ENCODE peak calls at places on chromosomes 7 and 10, in six cellular contexts. One of them, this sample, is unnamed.

GRCh38 chr10:71600856-71601255 is 118.7 kb downstream of the C10orf105 start:
- DNase-seq in WTC11: no peak
- DNase-seq in nephron progenitor cell: no peak
- DNase-seq in NB4: no peak
- DNase-seq in HFFc6: peak; percentile 68
- DNase-seq in IMR-90: peak; percentile 55
- DNase-seq in this sample: peak; percentile 38

GRCh38 chr10:79200346-79200745 is 131.6 kb downstream of the ZMIZ1 start:
- DNase-seq in WTC11: no peak
- DNase-seq in nephron progenitor cell: no peak
- DNase-seq in NB4: no peak
- DNase-seq in HFFc6: no peak
- DNase-seq in IMR-90: no peak
- DNase-seq in this sample: no peak

GRCh38 chr7:159093351-159093971 is 51.2 kb downstream of the VIPR2 start:
- DNase-seq in WTC11: no peak
- DNase-seq in nephron progenitor cell: no peak
- DNase-seq in NB4: no peak
- DNase-seq in HFFc6: no peak
- DNase-seq in IMR-90: no peak
- DNase-seq in this sample: no peak

GRCh38 chr10:98340261-98340675 is 72.3 kb upstream of the LOXL4 start:
- DNase-seq in WTC11: no peak
- DNase-seq in nephron progenitor cell: no peak
- DNase-seq in NB4: no peak
- DNase-seq in HFFc6: no peak
- DNase-seq in IMR-90: peak; percentile 49
- DNase-seq in this sample: peak; percentile 33

GRCh38 chr7:91089382-91089963 is 174.8 kb upstream of the FZD1 start:
- DNase-seq in WTC11: no peak
- DNase-seq in nephron progenitor cell: no peak
- DNase-seq in NB4: peak; percentile 58
- DNase-seq in HFFc6: no peak
- DNase-seq in IMR-90: peak; percentile 48
- DNase-seq in this sample: peak; percentile 49

GRCh38 chr10:31620236-31621151 is 301.5 kb downstream of the ZEB1 start:
- DNase-seq in WTC11: peak; percentile 80
- DNase-seq in nephron progenitor cell: peak; percentile 18
- DNase-seq in NB4: no peak
- DNase-seq in HFFc6: peak; percentile 51
- DNase-seq in IMR-90: peak; percentile 78
- DNase-seq in this sample: no peak

GRCh38 chr10:10687751-10688150 is 329.9 kb upstream of the CELF2 start:
- DNase-seq in WTC11: no peak
- DNase-seq in nephron progenitor cell: no peak
- DNase-seq in NB4: no peak
- DNase-seq in HFFc6: no peak
- DNase-seq in IMR-90: no peak
- DNase-seq in this sample: no peak

GRCh38 chr7:88915615-88916014 is 120.1 kb upstream of the TEX47 start:
- DNase-seq in WTC11: no peak
- DNase-seq in nephron progenitor cell: no peak
- DNase-seq in NB4: no peak
- DNase-seq in HFFc6: no peak
- DNase-seq in IMR-90: no peak
- DNase-seq in this sample: no peak

GRCh38 chr7:127666602-127667001 is 14.6 kb downstream of the SND1 start:
- DNase-seq in WTC11: no peak
- DNase-seq in nephron progenitor cell: no peak
- DNase-seq in NB4: no peak
- DNase-seq in HFFc6: no peak
- DNase-seq in IMR-90: no peak
- DNase-seq in this sample: no peak

GRCh38 chr10:21234761-21235160 is 290.7 kb downstream of the SKIDA1 start:
- DNase-seq in WTC11: no peak
- DNase-seq in nephron progenitor cell: no peak
- DNase-seq in NB4: no peak
- DNase-seq in HFFc6: no peak
- DNase-seq in IMR-90: no peak
- DNase-seq in this sample: no peak

GRCh38 chr7:94190599-94191061 is 186.5 kb upstream of the BET1 start:
- DNase-seq in WTC11: no peak
- DNase-seq in nephron progenitor cell: no peak
- DNase-seq in NB4: no peak
- DNase-seq in HFFc6: peak; percentile 94
- DNase-seq in IMR-90: peak; percentile 98
- DNase-seq in this sample: peak; percentile 77

GRCh38 chr7:47454961-47455871 is 126.7 kb downstream of the TNS3 start:
- DNase-seq in WTC11: no peak
- DNase-seq in nephron progenitor cell: no peak
- DNase-seq in NB4: no peak
- DNase-seq in HFFc6: no peak
- DNase-seq in IMR-90: no peak
- DNase-seq in this sample: no peak

GRCh38 chr7:23022258-23022745 is 8.4 kb upstream of the HYCC1 start:
- DNase-seq in WTC11: no peak
- DNase-seq in nephron progenitor cell: no peak
- DNase-seq in NB4: no peak
- DNase-seq in HFFc6: peak; percentile 93
- DNase-seq in IMR-90: peak; percentile 95
- DNase-seq in this sample: peak; percentile 83

DNA sequence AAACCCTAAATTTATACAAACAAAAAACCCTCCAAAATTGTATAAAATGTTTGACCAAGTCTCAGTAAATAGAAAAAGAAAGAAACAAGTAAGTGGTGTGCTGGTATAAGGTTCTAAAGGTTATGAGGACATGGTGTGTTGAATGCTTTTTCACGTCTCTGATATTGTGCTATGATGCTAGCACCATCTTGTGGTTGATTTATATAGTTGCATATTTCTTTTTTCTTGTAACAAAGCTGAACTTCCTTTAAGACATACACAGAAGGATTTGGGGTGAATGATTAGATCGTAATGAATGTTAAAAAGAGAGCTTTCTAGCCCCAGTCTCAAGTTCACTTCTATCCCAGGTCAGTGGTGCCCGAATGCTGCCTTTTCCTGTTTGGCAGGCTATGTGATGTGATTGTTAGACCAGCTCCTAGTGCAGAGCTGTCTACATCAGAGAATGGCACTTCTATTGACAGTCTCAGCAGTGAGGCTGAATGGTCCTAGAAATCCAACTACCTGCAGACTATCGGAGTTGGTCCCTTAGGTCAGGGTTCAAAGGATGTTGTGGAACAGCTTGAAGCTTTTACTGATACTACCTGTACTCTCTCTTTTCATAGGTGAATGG is 25.0 kb downstream of the VTI1A start:
- DNase-seq in WTC11: no peak
- DNase-seq in nephron progenitor cell: no peak
- DNase-seq in NB4: peak; percentile 70
- DNase-seq in HFFc6: peak; percentile 45
- DNase-seq in IMR-90: peak; percentile 68
- DNase-seq in this sample: peak; percentile 60
- TF ChIP-seq CTCF in WTC11: peak; percentile 28
- TF ChIP-seq CTCF in nephron progenitor cell: peak; percentile 60
- TF ChIP-seq CTCF in NB4: peak; percentile 42
- TF ChIP-seq CTCF in HFFc6: peak; percentile 89
- TF ChIP-seq CTCF in IMR-90: peak; percentile 69
- TF ChIP-seq CTCF in this sample: peak; percentile 64

GRCh38 chr10:88689366-88689765 is 16.7 kb upstream of the LIPK start:
- DNase-seq in WTC11: no peak
- DNase-seq in nephron progenitor cell: no peak
- DNase-seq in NB4: no peak
- DNase-seq in HFFc6: no peak
- DNase-seq in IMR-90: no peak
- DNase-seq in this sample: peak; percentile 61

GRCh38 chr10:88687853-88688467 is 18.1 kb upstream of the LIPK start:
- DNase-seq in WTC11: no peak
- DNase-seq in nephron progenitor cell: no peak
- DNase-seq in NB4: peak; percentile 40
- DNase-seq in HFFc6: peak; percentile 10
- DNase-seq in IMR-90: peak; percentile 24
- DNase-seq in this sample: peak; percentile 35

GRCh38 chr10:88693392-88694020 is 12.5 kb upstream of the LIPK start:
- DNase-seq in WTC11: no peak
- DNase-seq in nephron progenitor cell: no peak
- DNase-seq in NB4: no peak
- DNase-seq in HFFc6: no peak
- DNase-seq in IMR-90: no peak
- DNase-seq in this sample: peak; percentile 22
- TF ChIP-seq CTCF in WTC11: no peak
- TF ChIP-seq CTCF in nephron progenitor cell: no peak
- TF ChIP-seq CTCF in NB4: no peak
- TF ChIP-seq CTCF in HFFc6: peak; percentile 63
- TF ChIP-seq CTCF in IMR-90: peak; percentile 13
- TF ChIP-seq CTCF in this sample: peak; percentile 26

GRCh38 chr7:38889872-38890432 is 19.0 kb downstream of the VPS41 start:
- DNase-seq in WTC11: no peak
- DNase-seq in nephron progenitor cell: no peak
- DNase-seq in NB4: no peak
- DNase-seq in HFFc6: no peak
- DNase-seq in IMR-90: no peak
- DNase-seq in this sample: no peak
- TF ChIP-seq CTCF in WTC11: no peak
- TF ChIP-seq CTCF in nephron progenitor cell: no peak
- TF ChIP-seq CTCF in NB4: no peak
- TF ChIP-seq CTCF in HFFc6: peak; percentile 74
- TF ChIP-seq CTCF in IMR-90: no peak
- TF ChIP-seq CTCF in this sample: no peak

GRCh38 chr7:98357751-98358161 is 43.1 kb downstream of the BAIAP2L1 start:
- DNase-seq in WTC11: no peak
- DNase-seq in nephron progenitor cell: no peak
- DNase-seq in NB4: peak; percentile 26
- DNase-seq in HFFc6: peak; percentile 39
- DNase-seq in IMR-90: peak; percentile 24
- DNase-seq in this sample: peak; percentile 27

GRCh38 chr7:98362517-98362916 is 38.4 kb downstream of the BAIAP2L1 start:
- DNase-seq in WTC11: no peak
- DNase-seq in nephron progenitor cell: no peak
- DNase-seq in NB4: no peak
- DNase-seq in HFFc6: no peak
- DNase-seq in IMR-90: no peak
- DNase-seq in this sample: no peak

GRCh38 chr7:98359395-98359794 is 41.5 kb downstream of the BAIAP2L1 start:
- DNase-seq in WTC11: no peak
- DNase-seq in nephron progenitor cell: no peak
- DNase-seq in NB4: no peak
- DNase-seq in HFFc6: no peak
- DNase-seq in IMR-90: no peak
- DNase-seq in this sample: no peak

GRCh38 chr7:98358706-98359105 is 42.2 kb downstream of the BAIAP2L1 start:
- DNase-seq in WTC11: no peak
- DNase-seq in nephron progenitor cell: no peak
- DNase-seq in NB4: no peak
- DNase-seq in HFFc6: no peak
- DNase-seq in IMR-90: no peak
- DNase-seq in this sample: no peak

DNA sequence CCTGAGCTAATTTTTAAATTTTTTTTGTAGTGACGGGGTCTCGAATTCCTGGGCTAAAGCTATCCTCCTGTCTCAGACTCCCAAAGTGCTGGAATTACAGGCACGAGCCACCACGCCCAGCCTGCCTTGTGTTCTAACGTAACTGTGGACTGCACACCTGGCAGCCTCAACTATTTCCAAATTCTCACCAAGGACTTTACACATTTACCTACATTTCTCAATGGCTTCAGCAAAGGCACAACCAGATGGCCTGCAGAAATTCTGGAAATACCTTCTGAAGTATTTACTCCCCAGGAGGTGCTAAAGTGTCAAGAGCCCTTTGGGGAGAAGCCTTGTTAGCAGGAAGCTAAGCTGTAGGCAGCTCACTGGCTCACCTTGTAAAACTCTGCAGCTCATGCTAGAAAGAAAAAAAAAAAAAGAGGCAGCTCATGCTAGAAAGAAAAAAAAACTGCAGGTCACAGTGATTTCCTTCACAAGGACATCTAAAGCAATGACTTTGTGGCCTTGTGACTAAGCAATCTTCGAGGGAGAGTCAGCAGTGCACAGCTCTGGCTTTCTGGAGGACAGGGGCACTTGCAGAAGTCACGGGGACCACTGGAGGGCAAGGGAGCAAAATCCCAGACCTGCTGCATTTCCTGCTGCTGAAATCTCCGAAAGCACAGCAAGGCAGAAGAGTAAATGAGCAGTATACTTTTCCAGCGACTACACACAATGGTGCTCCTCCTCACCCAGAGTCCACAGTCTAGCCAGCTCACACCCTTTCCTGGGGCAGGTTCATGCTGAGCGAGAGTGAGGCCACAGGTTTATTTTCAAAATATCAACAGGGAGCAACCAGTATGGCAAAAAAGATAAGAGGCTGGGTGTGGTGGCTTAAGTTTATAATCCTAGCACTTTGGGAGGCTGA is 40.4 kb downstream of the BAIAP2L1 start:
- DNase-seq in WTC11: peak; percentile 36
- DNase-seq in nephron progenitor cell: no peak
- DNase-seq in NB4: peak; percentile 37
- DNase-seq in HFFc6: no peak
- DNase-seq in IMR-90: no peak
- DNase-seq in this sample: no peak
- TF ChIP-seq CTCF in WTC11: no peak
- TF ChIP-seq CTCF in nephron progenitor cell: no peak
- TF ChIP-seq CTCF in NB4: no peak
- TF ChIP-seq CTCF in HFFc6: no peak
- TF ChIP-seq CTCF in IMR-90: no peak
- TF ChIP-seq CTCF in this sample: no peak

DNA sequence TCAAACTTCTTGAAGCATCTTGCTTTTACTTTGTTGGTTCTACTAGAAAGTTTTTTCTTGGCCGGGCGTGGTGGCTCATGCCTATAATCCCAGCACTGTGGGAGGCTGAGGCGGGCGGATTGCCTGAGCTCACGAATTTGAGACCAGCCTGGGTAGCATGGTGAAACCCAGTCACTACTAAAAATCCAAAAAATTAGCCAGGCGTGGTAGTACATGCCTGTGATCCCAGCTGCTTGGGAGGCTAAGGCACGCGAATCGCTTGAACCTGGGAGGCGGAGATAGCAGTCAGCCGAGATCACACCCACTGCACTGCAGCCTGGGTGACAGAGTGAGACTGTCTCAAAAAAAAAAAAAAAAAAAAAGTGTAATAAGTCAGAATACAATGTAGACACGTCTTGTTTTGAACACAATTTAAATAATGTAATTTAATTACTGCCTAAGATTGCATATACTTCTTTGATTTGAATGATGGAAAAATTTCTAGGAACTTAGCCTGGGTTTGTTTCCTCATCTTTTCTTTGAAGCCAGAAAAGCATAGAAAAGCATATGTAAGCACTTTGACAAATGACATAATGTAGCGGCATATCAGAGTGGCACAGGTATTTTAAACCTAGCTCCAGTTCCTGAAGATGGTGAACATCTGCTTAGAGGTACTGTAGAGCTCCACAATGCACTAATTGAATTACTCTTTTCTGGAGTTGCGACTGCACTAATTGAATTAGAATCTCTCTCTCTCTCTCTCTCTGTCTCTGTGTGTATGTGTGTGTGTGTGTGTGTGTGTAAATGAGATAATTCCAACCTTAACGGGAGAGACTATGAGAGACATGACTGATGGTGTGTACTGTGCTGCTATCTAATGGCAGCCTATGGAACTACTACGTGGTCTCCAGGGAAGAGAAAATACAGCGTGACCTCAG is 87.8 kb downstream of the BTRC start:
- DNase-seq in WTC11: peak; percentile 17
- DNase-seq in nephron progenitor cell: peak; percentile 13
- DNase-seq in NB4: peak; percentile 78
- DNase-seq in HFFc6: peak; percentile 70
- DNase-seq in IMR-90: peak; percentile 78
- DNase-seq in this sample: peak; percentile 82
- TF ChIP-seq CTCF in WTC11: no peak
- TF ChIP-seq CTCF in nephron progenitor cell: peak; percentile 41
- TF ChIP-seq CTCF in NB4: peak; percentile 72
- TF ChIP-seq CTCF in HFFc6: no peak
- TF ChIP-seq CTCF in IMR-90: peak; percentile 69
- TF ChIP-seq CTCF in this sample: peak; percentile 85

GRCh38 chr10:86583983-86584382 is 62.4 kb upstream of the WAPL start:
- DNase-seq in WTC11: peak; percentile 61
- DNase-seq in nephron progenitor cell: no peak
- DNase-seq in NB4: peak; percentile 33
- DNase-seq in HFFc6: no peak
- DNase-seq in IMR-90: no peak
- DNase-seq in this sample: peak; percentile 32
- TF ChIP-seq CTCF in WTC11: no peak
- TF ChIP-seq CTCF in nephron progenitor cell: no peak
- TF ChIP-seq CTCF in NB4: no peak
- TF ChIP-seq CTCF in HFFc6: peak; percentile 17
- TF ChIP-seq CTCF in IMR-90: no peak
- TF ChIP-seq CTCF in this sample: peak; percentile 33

This sample was measured in epithelial cell of esophagus.